ENCODE peak calls at places on chromosomes 1 and 21, in four cellular contexts. H is HCT116, C is K562, R is HepG2. Y is an unnamed sample.

GRCh38 chr1:218332416-218332815 is 12.7 kb upstream of the TGFB2 start:
- DNase-seq in C (no peak), R (no peak), H (no peak), Y (no peak)

GRCh38 chr1:12456979-12457378 is 161.0 kb downstream of the DHRS3 start:
- DNase-seq in C (no peak), H (no peak), R (no peak), Y (no peak)

GRCh38 chr1:55050283-55050682 is 10.9 kb downstream of the PCSK9 start:
- DNase-seq in R (no peak), C (no peak), H (no peak), Y (no peak)

GRCh38 chr21:26835027-26835713 is 10.0 kb downstream of the ADAMTS1 start:
- DNase-seq in C (no peak), R (no peak), H (no peak), Y (no peak)

GRCh38 chr1:110515041-110515440 is 3.9 kb downstream of the KCNA10 start:
- DNase-seq in H (no peak), C (no peak), R (no peak), Y (no peak)

GRCh38 chr21:37606549-37606948 is 240.0 kb downstream of the DYRK1A start:
- DNase-seq in C (no peak), H (no peak), R (no peak), Y (no peak)

GRCh38 chr1:89545264-89546038 is 20.8 kb downstream of the LRRC8B start:
- DNase-seq in R (no peak), C (peak), H (peak), Y (no peak)

GRCh38 chr1:244414543-244414942 is 37.2 kb downstream of the ADSS2 start:
- DNase-seq in C (no peak), H (no peak), R (no peak), Y (no peak)

GRCh38 chr1:43973981-43974442 is 748 bp upstream of the ATP6V0B start:
- DNase-seq in C (no peak), H (no peak), R (no peak), Y (no peak)

GRCh38 chr1:65437616-65438015 is 17.1 kb downstream of the LEPR start:
- DNase-seq in R (no peak), C (no peak), H (no peak), Y (no peak)

GRCh38 chr1:46667782-46668760 is at the start of gene ATPAF1:
- DNase-seq in H (peak), R (peak), C (peak), Y (peak)

GRCh38 chr1:16231331-16232315 is 5.4 kb downstream of the CPLANE2 start:
- DNase-seq in H (no peak), R (no peak), C (peak), Y (no peak)

GRCh38 chr1:212256404-212256803 is 28.8 kb upstream of the PPP2R5A start:
- DNase-seq in C (no peak), H (no peak), R (no peak), Y (no peak)

GRCh38 chr1:189962171-189962570 is 515.5 kb downstream of the BRINP3 start:
- DNase-seq in C (no peak), R (no peak), H (no peak), Y (no peak)

GRCh38 chr1:29563092-29563491 is 326.8 kb downstream of the PTPRU start:
- DNase-seq in R (no peak), H (peak), C (no peak), Y (no peak)

GRCh38 chr1:94061513-94062443 is 59.2 kb downstream of the ABCA4 start:
- DNase-seq in C (peak), H (peak), R (peak), Y (peak)

GRCh38 chr1:15938628-15939161 is 37.2 kb downstream of the ZBTB17 start:
- DNase-seq in H (no peak), R (no peak), C (no peak), Y (no peak)

GRCh38 chr1:67970088-67970487 is 80.3 kb downstream of the DIRAS3 start:
- DNase-seq in H (peak), C (no peak), R (no peak), Y (no peak)

GRCh38 chr21:41772351-41773080 is 5.7 kb upstream of the RIPK4 start:
- DNase-seq in C (no peak), R (no peak), H (no peak), Y (no peak)

GRCh38 chr1:197463142-197463541 is 195.1 kb downstream of the CRB1 start:
- DNase-seq in R (no peak), H (no peak), C (no peak), Y (no peak)

GRCh38 chr1:98500324-98500723 is 161.2 kb upstream of the SNX7 start:
- DNase-seq in C (no peak), H (no peak), R (no peak), Y (no peak)

GRCh38 chr1:91545506-91546300 is 45.1 kb downstream of the CDC7 start:
- DNase-seq in R (no peak), C (no peak), H (no peak), Y (no peak)

GRCh38 chr1:226634156-226634588 is 85.6 kb downstream of the STUM start:
- DNase-seq in C (peak), H (peak), R (peak), Y (peak)

GRCh38 chr21:29449306-29449940 is 150.7 kb downstream of the BACH1 start:
- DNase-seq in C (no peak), R (no peak), H (no peak), Y (no peak)

GRCh38 chr21:35309316-35309715 is 260.2 kb upstream of the RUNX1 start:
- DNase-seq in R (no peak), C (no peak), H (no peak), Y (no peak)

DNA sequence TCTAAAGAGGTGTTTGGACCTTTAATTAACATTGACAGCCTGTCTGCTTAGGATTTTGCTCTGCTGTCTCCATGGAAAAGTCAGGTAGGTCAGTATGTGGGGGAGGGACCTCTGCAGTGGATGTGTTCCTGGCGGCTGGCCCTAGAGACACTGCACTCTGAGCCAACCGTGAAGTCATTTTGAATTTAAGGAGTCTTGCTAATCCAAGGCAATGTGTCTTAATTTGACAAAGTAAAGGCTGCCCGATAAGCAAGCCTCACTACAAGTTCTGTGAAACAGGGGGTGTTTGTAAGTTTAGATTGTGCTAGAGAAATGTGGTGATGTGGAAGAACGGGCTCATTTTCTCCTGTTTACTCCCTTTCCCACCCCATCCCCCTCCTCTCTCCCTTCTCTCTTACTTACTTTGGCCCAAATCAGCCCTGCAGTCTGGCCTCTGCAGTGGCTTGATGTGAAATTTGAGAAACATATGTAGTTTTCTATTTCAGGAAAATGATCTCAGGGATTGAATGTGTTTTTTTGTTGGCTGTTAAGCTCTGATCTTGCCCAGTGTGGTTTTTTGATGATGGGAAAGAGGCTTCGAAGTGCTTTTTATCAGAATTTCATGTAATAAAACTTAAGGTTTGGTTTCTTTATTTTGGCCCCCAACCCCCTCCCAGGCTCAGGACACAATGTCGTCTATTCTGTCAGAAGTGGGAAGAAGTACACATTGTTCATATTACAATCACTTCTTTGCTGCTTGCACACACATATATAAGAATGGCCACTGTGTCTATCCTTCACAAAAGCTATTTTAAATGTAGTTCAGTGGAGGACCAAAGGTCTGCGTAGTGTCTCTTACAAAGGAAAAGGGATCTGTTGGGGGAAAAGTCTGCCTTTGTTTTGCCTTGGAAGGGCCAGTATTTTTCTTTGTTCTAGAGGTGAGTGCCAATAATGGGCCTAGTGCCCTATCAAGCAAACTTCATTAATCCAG is 96.6 kb downstream of the FGGY start:
- DNase-seq in R (peak), C (peak), H (no peak), Y (no peak)
- TF ChIP-seq ELF1 in R (no peak), C (no peak), H (no peak), Y (peak)

GRCh38 chr1:209809601-209810000 is 3.7 kb upstream of the IRF6 start:
- DNase-seq in C (no peak), R (no peak), H (no peak), Y (no peak)
- TF ChIP-seq ELF1 in C (no peak), R (no peak), H (no peak), Y (no peak)

GRCh38 chr1:63119575-63120155 is 202.7 kb upstream of the FOXD3 start:
- DNase-seq in R (no peak), H (no peak), C (no peak), Y (no peak)

GRCh38 chr1:63115527-63115926 is 206.8 kb upstream of the FOXD3 start:
- DNase-seq in C (no peak), H (no peak), R (no peak), Y (no peak)

GRCh38 chr1:63112155-63112914 is 210.0 kb upstream of the FOXD3 start:
- DNase-seq in C (no peak), H (no peak), R (no peak), Y (no peak)

GRCh38 chr1:63116016-63116415 is 206.4 kb upstream of the FOXD3 start:
- DNase-seq in C (no peak), R (no peak), H (no peak), Y (no peak)
- TF ChIP-seq ELF1 in C (no peak), R (no peak), H (no peak), Y (no peak)

DNA sequence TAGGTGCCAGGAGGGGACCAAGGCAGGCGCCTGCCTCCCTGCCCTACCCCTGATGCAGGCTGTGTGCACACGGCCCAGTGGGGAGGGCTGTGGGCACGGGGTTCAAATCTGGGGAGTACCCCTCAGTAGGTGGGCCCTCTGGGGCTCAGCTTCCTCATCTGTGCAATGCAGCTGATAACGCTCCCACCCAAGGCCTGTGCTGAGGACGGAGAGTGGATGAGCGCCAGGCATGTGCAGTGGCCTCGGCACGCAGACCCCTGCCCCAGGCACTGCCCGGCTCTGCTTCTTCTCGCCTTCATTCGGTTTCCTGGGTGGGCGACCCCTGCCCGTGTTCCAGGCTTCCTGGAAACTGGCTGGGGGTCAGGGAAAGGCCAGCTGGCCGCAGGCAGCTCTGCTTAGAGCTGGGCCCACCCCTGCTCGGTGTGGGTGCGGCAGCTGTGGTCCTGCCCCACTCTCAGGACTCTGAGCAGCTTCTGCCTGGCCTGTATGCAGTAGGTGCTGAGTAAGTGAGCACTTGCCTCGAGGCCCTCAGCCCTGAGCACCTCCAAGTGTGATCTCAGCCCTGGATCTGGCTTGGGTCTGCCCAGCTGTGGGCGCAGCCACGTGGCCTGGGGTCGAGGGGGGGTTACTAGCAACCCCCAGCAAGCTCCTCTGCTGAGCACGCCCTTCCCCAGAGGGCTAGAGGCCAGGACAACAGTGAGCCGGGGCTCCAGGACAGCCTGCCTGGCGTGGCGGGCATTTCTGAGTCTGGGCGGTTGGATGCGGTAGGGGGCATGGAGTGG is 11.9 kb upstream of the TNFRSF14 start:
- DNase-seq in C (peak), H (no peak), R (no peak), Y (peak)
- TF ChIP-seq ELF1 in C (no peak), H (no peak), R (no peak), Y (no peak)

DNA sequence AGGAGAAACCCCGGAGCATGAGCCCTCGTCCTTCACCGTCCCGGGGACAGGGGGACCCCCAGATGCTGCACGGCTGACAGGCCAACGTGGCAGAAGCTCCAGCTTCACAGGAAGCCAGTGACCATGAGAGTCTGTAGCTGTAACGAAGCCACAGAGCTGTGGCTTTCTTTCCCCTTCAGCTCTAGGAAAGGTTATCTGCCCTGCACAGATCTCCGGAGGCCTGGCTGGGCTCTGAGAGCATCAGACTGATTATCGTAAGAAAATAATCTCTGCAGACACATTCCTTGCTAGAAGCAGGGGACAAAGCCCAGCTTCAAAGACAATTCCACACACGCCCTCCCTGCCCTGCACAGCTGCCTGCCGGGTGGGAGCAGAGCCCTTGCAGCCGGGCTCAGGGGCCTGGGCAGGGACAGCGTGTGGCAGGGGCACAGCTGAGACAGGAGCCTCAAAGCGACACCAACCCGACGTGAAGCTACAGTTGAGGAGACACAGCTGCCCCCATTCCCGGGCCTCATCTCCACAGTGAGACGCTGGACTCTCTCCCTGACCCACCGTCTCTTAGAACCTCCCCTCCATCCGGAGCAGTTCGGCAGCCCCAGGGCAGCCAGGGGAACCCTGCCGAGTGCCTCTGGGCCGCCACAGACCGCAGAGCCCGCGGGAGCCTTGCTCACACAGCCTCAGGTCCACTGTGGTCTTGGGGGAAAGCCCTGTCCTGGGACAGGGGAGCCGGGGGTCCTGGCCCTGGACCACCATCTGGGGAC is 30.6 kb downstream of the POFUT2 start:
- DNase-seq in H (no peak), R (no peak), C (peak), Y (peak)
- TF ChIP-seq ELF1 in H (no peak), R (no peak), C (no peak), Y (no peak)

GRCh38 chr1:202011994-202012393 is 1.6 kb downstream of the ELF3 start:
- DNase-seq in C (no peak), H (no peak), R (no peak), Y (no peak)

GRCh38 chr1:202012544-202013478 is 2.4 kb downstream of the ELF3 start:
- DNase-seq in R (no peak), H (no peak), C (no peak), Y (no peak)

GRCh38 chr1:202009326-202010031 is 908 bp upstream of the ELF3 start:
- DNase-seq in H (peak), R (peak), C (peak), Y (peak)

GRCh38 chr1:202007703-202008489 is 2.5 kb upstream of the ELF3 start:
- DNase-seq in H (peak), R (no peak), C (peak), Y (no peak)

DNA sequence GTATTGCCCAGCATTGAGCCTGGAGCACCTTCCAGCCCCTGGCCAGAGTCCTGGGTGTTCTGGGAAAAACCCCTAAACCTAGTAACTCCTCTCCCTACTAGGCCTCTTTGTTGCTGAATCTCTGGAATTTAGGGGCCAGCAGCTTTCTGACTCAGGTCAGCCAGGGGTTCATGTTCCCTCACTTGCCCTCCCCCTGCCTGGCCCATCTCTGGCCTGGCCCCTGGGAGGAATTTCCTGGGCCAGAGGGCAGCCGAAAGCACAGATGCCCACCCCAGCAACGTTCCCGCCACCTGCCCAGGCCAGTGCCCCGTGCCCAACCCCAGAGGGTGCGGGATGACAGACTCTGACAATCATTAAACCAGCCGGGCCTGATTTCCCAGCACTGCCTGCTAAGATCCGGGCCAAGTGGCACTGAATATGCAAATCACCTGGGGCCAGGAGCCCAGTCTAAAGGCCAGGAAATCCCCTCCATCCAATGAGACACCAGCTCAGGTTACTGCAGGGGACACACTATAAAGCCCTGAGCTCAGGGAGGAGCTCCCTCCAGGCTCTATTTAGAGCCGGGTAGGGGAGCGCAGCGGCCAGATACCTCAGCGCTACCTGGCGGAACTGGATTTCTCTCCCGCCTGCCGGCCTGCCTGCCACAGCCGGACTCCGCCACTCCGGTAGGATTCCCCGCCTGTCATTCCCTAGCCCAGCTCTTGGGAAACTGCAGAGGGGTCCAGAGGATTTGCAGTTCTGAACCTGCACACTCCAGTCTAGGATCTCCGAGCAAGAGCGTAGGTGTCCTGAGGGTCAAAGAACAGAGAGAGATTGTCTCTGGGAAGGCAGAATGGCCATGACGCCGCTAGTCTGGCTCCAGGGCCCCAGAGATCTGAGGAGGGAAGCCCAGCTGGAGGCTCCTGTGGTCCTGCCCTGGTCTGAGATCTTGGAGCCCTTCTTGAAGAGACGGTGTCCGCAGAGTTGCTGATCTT is at the start of gene ELF3:
- DNase-seq in C (no peak), H (peak), R (peak), Y (no peak)
- TF ChIP-seq ELF1 in C (no peak), H (no peak), R (peak), Y (no peak)

GRCh38 chr1:119783354-119784126 is 14.8 kb upstream of the HMGCS2 start:
- DNase-seq in C (no peak), R (peak), H (no peak), Y (no peak)

GRCh38 chr1:119787776-119788175 is 19.1 kb upstream of the HMGCS2 start:
- DNase-seq in R (no peak), C (no peak), H (no peak), Y (no peak)

GRCh38 chr1:119781434-119782210 is 12.9 kb upstream of the HMGCS2 start:
- DNase-seq in C (no peak), H (no peak), R (no peak), Y (no peak)

GRCh38 chr1:119782541-119783338 is 14.0 kb upstream of the HMGCS2 start:
- DNase-seq in C (no peak), R (no peak), H (no peak), Y (no peak)

DNA sequence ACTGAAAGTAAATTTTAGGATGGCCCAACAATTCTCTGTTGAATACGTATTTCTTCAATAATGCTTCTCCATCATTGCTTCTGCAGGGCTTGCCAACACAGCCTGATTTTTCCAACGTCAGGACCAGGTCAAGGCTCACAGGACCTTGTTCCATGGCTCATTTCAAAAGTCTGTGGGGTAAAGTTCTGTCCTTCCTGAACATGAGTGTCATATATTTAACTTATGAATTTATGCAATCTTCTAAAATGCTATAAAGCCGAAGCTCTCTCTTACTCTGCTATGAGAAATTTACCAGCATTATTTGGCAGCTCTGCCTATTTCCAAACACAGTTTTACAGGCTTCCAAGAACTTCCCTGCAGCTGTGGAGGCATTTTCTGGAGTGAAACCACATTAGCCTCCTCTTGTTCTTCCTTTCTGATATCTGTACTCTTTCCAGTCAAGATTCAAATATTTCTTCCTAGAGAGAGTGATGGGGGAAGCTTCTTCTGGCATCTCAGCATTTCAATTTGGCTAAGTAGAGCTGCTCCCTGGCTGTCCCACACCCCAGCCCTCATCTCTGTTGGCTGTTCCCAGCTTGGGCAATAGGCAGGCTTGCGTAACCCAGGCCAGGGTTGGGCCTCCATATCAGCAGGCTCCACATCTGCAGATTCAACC is 15.5 kb upstream of the HMGCS2 start:
- DNase-seq in C (no peak), R (no peak), H (no peak), Y (no peak)
- TF ChIP-seq ELF1 in C (no peak), R (no peak), H (no peak), Y (no peak)